ENCODE peak calls at places on chromosomes 1 and 21, in ten cellular contexts. K, B, V, Q, R, M, S, Z, J and T are unnamed samples.

GRCh38 chr1:209652873-209653401 is 712 bp upstream of the LAMB3 start:
- DNase-seq in K (peak; percentile 39), B (peak; percentile 69), V (peak; percentile 99), Q (peak; percentile 99), R (no peak), M (peak; percentile 23), S (no peak), Z (peak; percentile 75), J (peak; percentile 85), T (no peak)

GRCh38 chr21:42219606-42220137 is 732 bp downstream of the ABCG1 start:
- DNase-seq in K (no peak), B (no peak), V (no peak), Q (peak; percentile 31), R (peak; percentile 67), M (no peak), S (no peak), Z (no peak), J (no peak), T (peak; percentile 48)

GRCh38 chr1:17496419-17496818 is 43.1 kb upstream of the ARHGEF10L start:
- DNase-seq in K (no peak), B (no peak), V (no peak), Q (no peak), R (no peak), M (no peak), S (no peak), Z (no peak), J (no peak), T (no peak)

GRCh38 chr1:168081373-168082007 is 55.2 kb downstream of the GPR161 start:
- DNase-seq in K (peak; percentile 81), B (no peak), V (no peak), Q (no peak), R (no peak), M (no peak), S (no peak), Z (peak; percentile 87), J (no peak), T (no peak)

GRCh38 chr1:35577071-35577998 is 4.2 kb downstream of the TFAP2E start:
- DNase-seq in K (no peak), B (no peak), V (no peak), Q (peak; percentile 53), R (no peak), M (no peak), S (peak; percentile 53), Z (no peak), J (no peak), T (peak; percentile 63)

GRCh38 chr1:203628997-203629508 is 2.4 kb downstream of the ATP2B4 start:
- DNase-seq in K (no peak), B (no peak), V (no peak), Q (no peak), R (no peak), M (no peak), S (no peak), Z (no peak), J (no peak), T (peak; percentile 29)

GRCh38 chr1:155038602-155039307 is 5.1 kb downstream of the DCST1 start:
- DNase-seq in K (peak; percentile 26), B (no peak), V (no peak), Q (peak; percentile 61), R (no peak), M (no peak), S (no peak), Z (peak; percentile 42), J (no peak), T (no peak)

GRCh38 chr21:31354604-31355443 is 10.8 kb upstream of the TIAM1 start:
- DNase-seq in K (peak; percentile 57), B (no peak), V (no peak), Q (peak; percentile 55), R (no peak), M (no peak), S (peak; percentile 47), Z (peak; percentile 57), J (peak; percentile 88), T (peak; percentile 31)

GRCh38 chr1:223331929-223332328 is 32.0 kb downstream of the SUSD4 start:
- DNase-seq in K (no peak), B (no peak), V (no peak), Q (no peak), R (no peak), M (no peak), S (no peak), Z (no peak), J (peak; percentile 54), T (no peak)

GRCh38 chr1:223334156-223334555 is 29.8 kb downstream of the SUSD4 start:
- DNase-seq in K (no peak), B (no peak), V (no peak), Q (no peak), R (no peak), M (no peak), S (no peak), Z (no peak), J (no peak), T (no peak)

GRCh38 chr1:223330462-223330861 is 33.5 kb downstream of the SUSD4 start:
- DNase-seq in K (no peak), B (no peak), V (no peak), Q (no peak), R (no peak), M (no peak), S (no peak), Z (no peak), J (no peak), T (no peak)

GRCh38 chr1:223331301-223331700 is 32.7 kb downstream of the SUSD4 start:
- DNase-seq in K (no peak), B (no peak), V (no peak), Q (no peak), R (no peak), M (no peak), S (no peak), Z (no peak), J (no peak), T (no peak)

DNA sequence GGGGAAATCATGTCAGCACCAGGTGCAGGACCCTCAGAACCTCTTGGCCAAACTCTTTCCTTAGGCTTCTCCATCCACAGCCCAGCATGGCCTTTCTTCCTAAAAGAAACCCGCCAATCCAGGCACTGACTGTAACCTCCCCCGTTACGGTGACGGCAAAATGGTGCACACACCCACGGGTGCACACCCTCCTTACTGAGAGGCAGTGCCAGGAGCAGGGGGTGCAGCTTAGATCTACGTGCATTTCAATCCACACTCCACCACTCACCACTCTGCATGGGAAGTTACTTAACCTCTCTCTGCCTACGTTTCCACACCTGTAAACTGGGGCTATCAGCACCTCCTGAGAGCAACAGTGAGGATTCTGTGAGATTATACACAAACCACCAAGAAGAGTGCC is 31.0 kb downstream of the SUSD4 start:
- DNase-seq in K (no peak), B (no peak), V (no peak), Q (no peak), R (no peak), M (no peak), S (no peak), Z (no peak), J (no peak), T (no peak)
- TF ChIP-seq CTCF in K (no peak), B (no peak), V (no peak), Q (no peak), R (no peak), M (no peak), S (no peak), Z (no peak), J (no peak), T (no peak)

GRCh38 chr21:44909719-44910118 is 11.0 kb downstream of the ITGB2 start:
- DNase-seq in K (no peak), B (no peak), V (no peak), Q (no peak), R (no peak), M (no peak), S (no peak), Z (no peak), J (no peak), T (no peak)

GRCh38 chr21:44911066-44911383 is 9.7 kb downstream of the ITGB2 start:
- DNase-seq in K (no peak), B (no peak), V (no peak), Q (no peak), R (no peak), M (no peak), S (no peak), Z (no peak), J (no peak), T (no peak)

GRCh38 chr21:44910229-44911065 is 10.3 kb downstream of the ITGB2 start:
- DNase-seq in K (no peak), B (no peak), V (no peak), Q (no peak), R (no peak), M (no peak), S (no peak), Z (no peak), J (no peak), T (no peak)

GRCh38 chr21:44912158-44912473 is 8.6 kb downstream of the ITGB2 start:
- DNase-seq in K (no peak), B (no peak), V (no peak), Q (no peak), R (no peak), M (no peak), S (no peak), Z (no peak), J (no peak), T (no peak)

DNA sequence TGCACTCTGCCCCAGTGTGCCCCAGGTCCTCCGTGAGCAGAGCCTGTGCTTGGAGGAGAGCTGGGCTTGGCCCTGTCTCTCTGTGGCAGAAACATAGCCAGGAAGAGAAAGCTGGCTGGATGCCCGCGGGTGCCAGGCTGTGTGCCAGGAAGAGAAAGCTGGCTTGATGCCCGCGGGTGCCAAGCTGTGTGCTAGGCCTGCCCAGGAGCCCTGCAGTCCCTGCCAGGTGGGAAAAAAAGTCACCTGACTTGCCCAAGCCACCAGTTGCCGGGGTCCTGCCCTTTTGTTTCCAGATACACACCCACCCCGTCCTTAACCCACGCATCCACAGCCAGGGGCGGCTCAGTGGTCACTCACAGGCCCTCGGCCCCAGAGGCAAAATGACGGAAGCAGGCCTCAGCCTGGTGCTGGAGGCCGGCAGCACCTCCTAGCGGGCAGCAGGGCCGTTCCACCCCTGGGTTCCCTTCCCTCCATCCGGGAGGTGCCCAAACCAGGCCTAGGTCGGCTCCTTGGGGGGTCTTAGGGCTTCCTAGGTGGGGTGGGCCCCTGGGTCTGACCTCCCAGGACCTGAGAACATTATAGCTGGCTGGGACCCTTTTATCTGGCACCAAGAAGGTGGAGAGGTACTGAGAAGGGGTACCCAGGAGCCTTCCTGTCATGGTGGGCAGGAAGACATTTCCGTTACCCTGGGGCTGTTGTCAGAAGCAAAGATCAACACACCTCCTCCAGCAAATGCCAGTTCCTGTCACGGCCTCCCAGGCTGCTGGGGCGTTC is 9.1 kb downstream of the ITGB2 start:
- DNase-seq in K (no peak), B (no peak), V (peak; percentile 83), Q (peak; percentile 89), R (no peak), M (no peak), S (peak; percentile 69), Z (no peak), J (no peak), T (peak; percentile 63)
- TF ChIP-seq CTCF in K (no peak), B (no peak), V (peak; percentile 26), Q (peak; percentile 56), R (no peak), M (no peak), S (peak; percentile 66), Z (no peak), J (no peak), T (peak; percentile 78)

DNA sequence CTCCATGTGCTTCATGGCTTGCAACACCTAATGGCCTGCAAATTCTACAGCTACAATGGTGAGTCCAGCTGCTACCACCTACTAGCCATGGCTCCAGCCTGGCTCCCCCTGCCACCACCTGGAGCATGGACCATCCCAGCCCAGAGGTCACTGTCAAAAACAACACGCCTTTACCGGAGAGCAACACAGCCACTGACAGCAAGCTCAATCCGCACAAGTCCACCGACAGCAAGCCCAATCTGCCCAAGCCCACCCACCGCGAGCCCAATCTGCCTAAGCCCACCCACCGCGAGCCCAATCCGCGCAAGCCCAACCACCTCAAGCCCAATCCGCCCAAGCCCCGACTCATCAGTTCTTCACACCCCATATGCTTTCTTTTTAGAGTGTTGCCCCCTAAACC is 128.2 kb downstream of the KIF26B start:
- DNase-seq in K (no peak), B (no peak), V (no peak), Q (no peak), R (no peak), M (no peak), S (no peak), Z (no peak), J (no peak), T (no peak)
- TF ChIP-seq CTCF in K (no peak), B (no peak), V (no peak), Q (no peak), R (no peak), M (no peak), S (no peak), Z (no peak), J (no peak), T (no peak)

GRCh38 chr1:44903261-44903660 is 60.2 kb upstream of the PTCH2 start:
- DNase-seq in K (no peak), B (no peak), V (no peak), Q (no peak), R (no peak), M (no peak), S (no peak), Z (peak; percentile 80), J (no peak), T (no peak)
- TF ChIP-seq CTCF in K (no peak), B (no peak), V (no peak), Q (no peak), R (no peak), M (no peak), S (no peak), Z (no peak), J (no peak), T (no peak)